ENCODE peak calls at places on chromosomes 12 and 14, in ten cellular contexts. P, L, D, M, S, J, F, K, H and B are unnamed samples.

GRCh38 chr14:54828031-54828430 is 74.6 kb downstream of the GCH1 start:
- DNase-seq in P (no peak), L (no peak), D (no peak), M (no peak), S (no peak), J (no peak), F (no peak), K (no peak), H (no peak), B (no peak)

GRCh38 chr12:77847060-77847541 is 16.4 kb downstream of the NAV3 start:
- DNase-seq in P (no peak), L (no peak), D (peak), M (no peak), S (no peak), J (no peak), F (no peak), K (no peak), H (peak), B (peak)

GRCh38 chr12:119803391-119803791 is 73.7 kb downstream of the CIT start:
- DNase-seq in P (no peak), L (no peak), D (peak), M (no peak), S (peak), J (no peak), F (no peak), K (peak), H (peak), B (peak)

GRCh38 chr12:63066782-63067181 is 84.2 kb downstream of the AVPR1A start:
- DNase-seq in P (no peak), L (no peak), D (no peak), M (peak), S (no peak), J (no peak), F (no peak), K (peak), H (no peak), B (no peak)

GRCh38 chr12:12977231-12977630 is 22.8 kb downstream of the HEBP1 start:
- DNase-seq in P (no peak), L (no peak), D (no peak), M (no peak), S (no peak), J (no peak), F (no peak), K (no peak), H (no peak), B (no peak)

GRCh38 chr12:53172352-53172751 is 8.2 kb upstream of the ZNF740 start:
- DNase-seq in P (no peak), L (no peak), D (no peak), M (no peak), S (no peak), J (no peak), F (no peak), K (peak), H (peak), B (peak)

GRCh38 chr12:53174881-53175491 is 5.5 kb upstream of the ZNF740 start:
- DNase-seq in P (no peak), L (no peak), D (peak), M (no peak), S (no peak), J (no peak), F (no peak), K (peak), H (peak), B (peak)

GRCh38 chr14:75648066-75648838 is 12.4 kb downstream of the ERG28 start:
- DNase-seq in P (no peak), L (peak), D (peak), M (peak), S (peak), J (no peak), F (peak), K (no peak), H (peak), B (peak)

GRCh38 chr12:65495233-65495632 is 216.8 kb downstream of the MSRB3 start:
- DNase-seq in P (no peak), L (no peak), D (peak), M (no peak), S (no peak), J (no peak), F (no peak), K (no peak), H (peak), B (peak)

GRCh38 chr12:47417960-47418359 is 287.9 kb downstream of the RPAP3 start:
- DNase-seq in P (no peak), L (no peak), D (no peak), M (no peak), S (no peak), J (no peak), F (no peak), K (no peak), H (no peak), B (no peak)

GRCh38 chr12:117063162-117063911 is 35.9 kb downstream of the TESC start:
- DNase-seq in P (peak), L (no peak), D (no peak), M (no peak), S (no peak), J (peak), F (no peak), K (no peak), H (no peak), B (no peak)

GRCh38 chr12:96343347-96343954 is 56.8 kb downstream of the CDK17 start:
- DNase-seq in P (no peak), L (no peak), D (no peak), M (no peak), S (no peak), J (no peak), F (no peak), K (no peak), H (peak), B (peak)

GRCh38 chr12:46406352-46407027 is 33.9 kb upstream of the SLC38A2 start:
- DNase-seq in P (no peak), L (no peak), D (no peak), M (no peak), S (no peak), J (no peak), F (no peak), K (peak), H (no peak), B (no peak)

GRCh38 chr12:131314524-131315090 is 360.9 kb downstream of the ADGRD1 start:
- DNase-seq in P (no peak), L (no peak), D (no peak), M (no peak), S (no peak), J (no peak), F (no peak), K (no peak), H (no peak), B (no peak)

GRCh38 chr14:81275305-81275950 is 54.7 kb upstream of the GTF2A1 start:
- DNase-seq in P (no peak), L (no peak), D (no peak), M (no peak), S (peak), J (no peak), F (no peak), K (no peak), H (no peak), B (no peak)

GRCh38 chr14:68598621-68599447 is 194.0 kb downstream of the ZFP36L1 start:
- DNase-seq in P (no peak), L (peak), D (peak), M (peak), S (peak), J (peak), F (peak), K (no peak), H (peak), B (peak)

GRCh38 chr12:51341259-51342007 is 5.0 kb downstream of the CELA1 start:
- DNase-seq in P (peak), L (peak), D (peak), M (peak), S (peak), J (no peak), F (no peak), K (peak), H (peak), B (peak)

GRCh38 chr14:50714452-50715073 is 46.5 kb upstream of the SAV1 start:
- DNase-seq in P (no peak), L (no peak), D (peak), M (no peak), S (peak), J (no peak), F (no peak), K (no peak), H (peak), B (peak)

GRCh38 chr12:45369065-45369464 is 153.2 kb downstream of the ANO6 start:
- DNase-seq in P (no peak), L (no peak), D (no peak), M (no peak), S (no peak), J (no peak), F (peak), K (no peak), H (peak), B (peak)

GRCh38 chr14:94655169-94655710 is 43.0 kb downstream of the SERPINA3 start:
- DNase-seq in P (no peak), L (no peak), D (no peak), M (no peak), S (no peak), J (no peak), F (no peak), K (no peak), H (no peak), B (no peak)

GRCh38 chr12:108502922-108503321 is 12.2 kb upstream of the FICD start:
- DNase-seq in P (no peak), L (no peak), D (no peak), M (no peak), S (no peak), J (no peak), F (no peak), K (no peak), H (no peak), B (no peak)

GRCh38 chr12:18446245-18446644 is 184.9 kb downstream of the PIK3C2G start:
- DNase-seq in P (no peak), L (no peak), D (no peak), M (no peak), S (no peak), J (no peak), F (no peak), K (peak), H (no peak), B (no peak)

GRCh38 chr12:29944269-29945000 is 160.7 kb upstream of the TMTC1 start:
- DNase-seq in P (no peak), L (no peak), D (peak), M (no peak), S (no peak), J (no peak), F (no peak), K (no peak), H (no peak), B (no peak)

GRCh38 chr12:29726321-29726692 is 57.4 kb downstream of the TMTC1 start:
- DNase-seq in P (no peak), L (no peak), D (no peak), M (no peak), S (no peak), J (no peak), F (no peak), K (no peak), H (peak), B (peak)

GRCh38 chr14:78714722-78715121 is 544.5 kb downstream of the NRXN3 start:
- DNase-seq in P (no peak), L (no peak), D (no peak), M (no peak), S (no peak), J (no peak), F (no peak), K (no peak), H (no peak), B (no peak)

GRCh38 chr12:64256166-64256800 is 34.2 kb upstream of the KICS2 start:
- DNase-seq in P (no peak), L (no peak), D (peak), M (no peak), S (no peak), J (no peak), F (peak), K (no peak), H (peak), B (peak)

GRCh38 chr12:1796515-1797010 is 23.8 kb upstream of the LRTM2 start:
- DNase-seq in P (peak), L (no peak), D (no peak), M (no peak), S (peak), J (peak), F (no peak), K (no peak), H (no peak), B (peak)

GRCh38 chr12:2429032-2429431 is 365.7 kb upstream of the FKBP4 start:
- DNase-seq in P (no peak), L (no peak), D (no peak), M (no peak), S (no peak), J (no peak), F (no peak), K (no peak), H (no peak), B (no peak)

GRCh38 chr12:325886-326285 is 63.2 kb downstream of the KDM5A start:
- DNase-seq in P (no peak), L (no peak), D (no peak), M (no peak), S (no peak), J (no peak), F (no peak), K (no peak), H (no peak), B (no peak)

GRCh38 chr12:113149361-113150150 is at the start of gene CFAP73:
- DNase-seq in P (no peak), L (no peak), D (peak), M (peak), S (peak), J (no peak), F (peak), K (peak), H (peak), B (peak)

GRCh38 chr14:35229495-35230089 is 62.6 kb upstream of the PSMA6 start:
- DNase-seq in P (no peak), L (no peak), D (peak), M (no peak), S (no peak), J (no peak), F (no peak), K (no peak), H (no peak), B (peak)

GRCh38 chr12:121801601-121802484 is 2.0 kb upstream of the SETD1B start:
- DNase-seq in P (peak), L (no peak), D (peak), M (no peak), S (no peak), J (peak), F (no peak), K (no peak), H (peak), B (peak)

GRCh38 chr12:64332296-64332695 is 58.3 kb downstream of the C12orf56 start:
- DNase-seq in P (no peak), L (no peak), D (no peak), M (no peak), S (no peak), J (no peak), F (no peak), K (no peak), H (no peak), B (no peak)

GRCh38 chr14:70808023-70808401 is 1.3 kb downstream of the MAP3K9 start:
- DNase-seq in P (peak), L (no peak), D (peak), M (no peak), S (no peak), J (peak), F (no peak), K (no peak), H (no peak), B (no peak)

GRCh38 chr14:104470588-104470987 is 109.0 kb upstream of the C14orf180 start:
- DNase-seq in P (no peak), L (no peak), D (no peak), M (no peak), S (no peak), J (no peak), F (no peak), K (peak), H (no peak), B (no peak)

GRCh38 chr14:95564060-95564459 is 29.2 kb downstream of the GLRX5 start:
- DNase-seq in P (no peak), L (no peak), D (no peak), M (peak), S (no peak), J (no peak), F (no peak), K (peak), H (peak), B (peak)

GRCh38 chr12:107491856-107492255 is 193.7 kb upstream of the PWP1 start:
- DNase-seq in P (no peak), L (no peak), D (no peak), M (no peak), S (no peak), J (no peak), F (no peak), K (no peak), H (peak), B (peak)

DNA sequence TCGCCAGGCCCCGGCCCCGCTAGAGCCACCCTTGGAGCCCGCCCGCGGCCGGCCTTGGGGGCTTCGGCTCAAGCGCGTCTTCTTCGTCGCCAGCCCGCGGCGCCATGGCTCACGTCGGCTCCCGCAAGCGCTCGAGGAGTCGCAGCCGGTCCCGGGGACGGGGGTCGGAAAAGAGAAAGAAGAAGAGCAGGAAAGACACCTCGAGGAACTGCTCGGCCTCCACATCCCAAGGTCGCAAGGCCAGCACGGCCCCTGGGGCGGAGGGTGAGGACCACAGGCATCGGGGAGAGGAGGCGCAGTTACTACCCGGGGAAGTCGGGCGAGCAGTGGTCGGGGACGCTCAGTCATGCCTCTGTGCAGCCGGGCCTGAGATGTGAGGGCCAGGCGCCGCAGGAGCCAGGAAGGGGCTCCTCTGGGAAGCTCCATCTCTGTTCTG is 573 bp downstream of the ARL6IP4 start:
- DNase-seq in P (no peak), L (no peak), D (no peak), M (no peak), S (peak), J (no peak), F (no peak), K (peak), H (no peak), B (peak)
- TF ChIP-seq CTCF in P (no peak), L (no peak), D (no peak), M (no peak), S (no peak), J (no peak), F (no peak), K (peak), H (no peak), B (no peak)

DNA sequence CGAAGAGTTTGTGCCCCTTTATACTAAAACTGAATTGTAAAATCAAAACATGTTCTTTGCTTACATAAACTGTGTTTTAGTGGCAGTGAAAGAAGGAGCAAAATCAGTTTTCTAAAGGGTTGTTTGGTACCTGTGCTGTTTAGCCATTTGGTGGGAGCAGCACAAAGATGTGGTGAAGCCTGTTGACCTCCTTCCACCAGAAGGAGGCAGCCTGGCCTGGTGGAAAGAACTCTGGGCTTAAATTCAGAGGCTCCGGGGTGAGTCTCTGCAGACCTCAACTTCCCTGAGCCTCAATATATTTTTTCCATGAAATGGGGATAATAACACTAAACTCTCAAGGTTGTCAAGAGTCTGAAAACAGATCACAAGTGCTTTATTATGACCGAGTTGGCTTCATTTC is 502.5 kb downstream of the VRK1 start:
- DNase-seq in P (peak), L (no peak), D (no peak), M (no peak), S (peak), J (no peak), F (no peak), K (peak), H (no peak), B (no peak)
- TF ChIP-seq CTCF in P (peak), L (no peak), D (no peak), M (no peak), S (no peak), J (no peak), F (peak), K (peak), H (no peak), B (no peak)

DNA sequence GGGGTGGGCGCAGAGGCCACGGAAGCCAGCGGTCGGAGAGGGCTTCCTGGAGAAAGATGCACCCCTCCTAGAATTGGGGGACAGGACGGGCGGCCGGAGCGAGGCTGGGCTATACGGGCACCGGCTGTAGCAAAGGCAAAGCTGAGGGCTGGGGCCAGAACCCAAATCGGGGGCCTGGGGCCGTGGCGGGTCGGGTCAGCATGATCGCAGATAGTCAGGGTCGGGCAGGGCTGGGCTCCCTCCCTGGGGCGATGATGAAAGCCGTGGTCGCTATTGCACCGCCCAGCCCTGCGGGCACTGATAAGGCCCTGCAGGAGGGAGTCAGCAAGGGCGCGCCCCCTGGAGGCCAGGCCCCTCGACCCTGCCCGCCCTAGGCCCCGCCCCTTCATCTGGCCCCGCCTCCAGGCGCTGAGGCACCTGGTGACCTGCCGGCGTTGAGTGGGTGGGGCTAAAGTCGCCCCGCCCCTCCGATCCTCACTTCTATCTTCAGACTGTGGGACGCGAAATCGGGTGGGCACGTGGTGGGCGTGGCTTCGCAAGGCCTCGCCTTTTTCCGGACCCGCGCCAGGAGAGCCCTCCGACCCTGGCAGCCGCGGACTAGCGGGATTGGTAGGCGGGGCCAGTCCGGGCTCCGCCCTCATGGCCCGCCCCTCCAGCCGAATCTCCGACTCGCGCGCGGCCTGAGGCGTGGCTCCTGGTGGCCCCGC is 421 bp upstream of the SH2B3 start:
- DNase-seq in P (peak), L (peak), D (peak), M (peak), S (peak), J (peak), F (peak), K (peak), H (peak), B (peak)
- TF ChIP-seq CTCF in P (peak), L (peak), D (peak), M (peak), S (peak), J (peak), F (peak), K (peak), H (peak), B (peak)

DNA sequence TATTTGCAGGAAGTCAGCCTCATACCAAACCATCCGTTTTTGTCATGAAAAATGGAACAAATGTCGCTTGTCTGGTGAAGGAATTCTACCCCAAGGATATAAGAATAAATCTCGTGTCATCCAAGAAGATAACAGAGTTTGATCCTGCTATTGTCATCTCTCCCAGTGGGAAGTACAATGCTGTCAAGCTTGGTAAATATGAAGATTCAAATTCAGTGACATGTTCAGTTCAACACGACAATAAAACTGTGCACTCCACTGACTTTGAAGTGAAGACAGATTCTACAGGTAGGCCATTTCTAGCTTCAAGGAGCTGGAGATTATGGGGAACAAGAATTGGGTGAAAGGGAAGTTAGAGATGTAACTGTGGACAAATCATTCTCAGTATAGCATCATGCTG is 126.1 kb downstream of the DAD1 start:
- DNase-seq in P (no peak), L (no peak), D (no peak), M (no peak), S (no peak), J (no peak), F (no peak), K (no peak), H (no peak), B (no peak)
- TF ChIP-seq CTCF in P (no peak), L (no peak), D (no peak), M (no peak), S (no peak), J (no peak), F (no peak), K (no peak), H (no peak), B (no peak)

GRCh38 chr12:124406043-124406442 is 111.2 kb downstream of the RFLNA start:
- DNase-seq in P (no peak), L (no peak), D (no peak), M (no peak), S (no peak), J (no peak), F (no peak), K (no peak), H (no peak), B (no peak)
- TF ChIP-seq CTCF in P (no peak), L (no peak), D (no peak), M (no peak), S (no peak), J (no peak), F (no peak), K (no peak), H (no peak), B (no peak)